ENCODE peak calls at places on chromosome X, in four cellular contexts. R is tibial nerve, V is sigmoid colon, D is heart left ventricle. P is an unnamed sample.

GRCh38 chrX:70476934-70477733 is 32.5 kb downstream of the DLG3 start:
- DNase-seq in R (no peak), D (no peak), V (peak), P (no peak)

GRCh38 chrX:16462912-16463311 is 187.0 kb upstream of the S100G start:
- DNase-seq in D (no peak), V (no peak), R (no peak), P (no peak)

GRCh38 chrX:132171881-132172280 is 44.1 kb upstream of the FRMD7 start:
- DNase-seq in R (no peak), D (no peak), V (no peak), P (no peak)

GRCh38 chrX:38538134-38538533 is 23.2 kb upstream of the TSPAN7 start:
- DNase-seq in V (no peak), R (no peak), D (no peak), P (no peak)

GRCh38 chrX:83160096-83160495 is 348.0 kb upstream of the POU3F4 start:
- DNase-seq in D (no peak), V (no peak), R (no peak), P (no peak)

GRCh38 chrX:3532571-3532970 is 180.9 kb downstream of the PRKX start:
- DNase-seq in V (no peak), R (no peak), D (no peak), P (no peak)

GRCh38 chrX:56279869-56280268 is 47.7 kb downstream of the KLF8 start:
- DNase-seq in R (no peak), D (no peak), V (no peak), P (no peak)

GRCh38 chrX:3548743-3549441 is 164.6 kb downstream of the PRKX start:
- DNase-seq in D (peak), V (no peak), R (no peak), P (no peak)

GRCh38 chrX:26100421-26100920 is 37.7 kb upstream of the MAGEB18 start:
- DNase-seq in R (no peak), V (no peak), D (no peak), P (no peak)

GRCh38 chrX:48474127-48474526 is 1.9 kb upstream of the FTSJ1 start:
- DNase-seq in D (no peak), R (no peak), V (no peak), P (no peak)

GRCh38 chrX:31223817-31224216 is 152.0 kb upstream of the FTHL17 start:
- DNase-seq in R (no peak), D (no peak), V (no peak), P (no peak)

GRCh38 chrX:134416106-134416505 is 43.9 kb upstream of the HPRT1 start:
- DNase-seq in V (no peak), D (no peak), R (no peak), P (no peak)

GRCh38 chrX:113353134-113353533 is 512.5 kb upstream of the AMOT start:
- DNase-seq in V (no peak), D (no peak), R (no peak), P (no peak)

GRCh38 chrX:49106930-49107329 is 16.6 kb downstream of the GPKOW start:
- DNase-seq in V (no peak), D (no peak), R (no peak), P (no peak)

GRCh38 chrX:133177202-133177601 is 41.0 kb downstream of the TFDP3 start:
- DNase-seq in R (no peak), V (no peak), D (no peak), P (no peak)

GRCh38 chrX:13153796-13154195 is 109.4 kb upstream of the FAM9C start:
- DNase-seq in R (no peak), V (no peak), D (no peak), P (no peak)

DNA sequence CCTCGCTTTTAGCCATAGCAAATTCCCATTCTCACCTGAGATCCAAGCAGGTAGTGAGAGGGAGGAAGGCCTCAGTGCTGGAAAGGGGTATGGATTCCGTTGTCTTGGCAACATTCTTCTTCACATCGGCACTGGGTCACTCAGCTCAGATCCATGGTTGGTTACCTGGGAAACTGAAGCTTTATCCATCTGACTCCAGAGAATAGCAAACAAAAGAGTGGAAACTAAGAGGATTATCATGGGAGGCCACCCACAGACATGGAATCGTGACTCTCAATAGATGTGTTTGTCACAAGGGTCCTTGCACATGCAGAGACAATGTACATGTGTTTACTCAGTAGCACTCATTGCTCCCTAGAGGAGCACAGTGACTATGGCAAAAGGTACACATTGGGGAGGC is 81.0 kb downstream of the MAGED4 start:
- DNase-seq in V (no peak), R (no peak), D (no peak), P (no peak)
- TF ChIP-seq POLR2A in V (no peak), R (no peak), D (no peak), P (no peak)

GRCh38 chrX:115958687-115959359 is 211.7 kb upstream of the AGTR2 start:
- DNase-seq in V (no peak), R (no peak), D (no peak), P (no peak)
- H3K4me3 ChIP-seq in V (no peak), R (no peak), D (no peak), P (no peak)

GRCh38 chrX:1283750-1284149 is 15.1 kb downstream of the CSF2RA start:
- DNase-seq in D (no peak), R (no peak), V (no peak), P (no peak)

GRCh38 chrX:1283093-1283492 is 14.5 kb downstream of the CSF2RA start:
- DNase-seq in D (no peak), V (no peak), R (no peak), P (no peak)

DNA sequence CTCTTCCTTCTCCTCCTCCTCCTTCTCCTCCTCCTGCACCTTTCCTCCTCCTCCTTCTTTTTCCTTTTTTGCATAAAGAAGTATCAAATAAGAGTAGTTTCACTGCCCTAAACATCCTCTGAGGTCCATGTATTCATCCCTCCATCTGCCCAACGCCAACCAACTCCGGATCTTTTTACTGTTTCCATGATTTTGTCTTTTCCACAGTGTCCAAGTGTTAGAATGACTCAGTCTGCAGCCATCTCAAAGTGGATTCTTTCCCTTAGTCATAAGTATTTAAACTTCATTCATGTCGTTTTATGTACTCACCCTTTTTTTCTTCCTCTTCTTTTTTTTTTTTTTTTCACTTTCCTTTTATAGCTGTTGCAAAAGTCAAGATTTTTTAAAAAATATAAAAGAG is 12.9 kb downstream of the CSF2RA start:
- DNase-seq in D (no peak), V (no peak), R (no peak), P (no peak)
- TF ChIP-seq POLR2A in D (no peak), V (no peak), R (no peak), P (no peak)

GRCh38 chrX:23803931-23804381 is 21.0 kb downstream of the SAT1 start:
- DNase-seq in D (no peak), R (no peak), V (peak), P (no peak)
- H3K4me3 ChIP-seq in D (no peak), R (no peak), V (no peak), P (no peak)

GRCh38 chrX:154399527-154400368 is 1.6 kb downstream of the RPL10 start:
- DNase-seq in D (no peak), V (no peak), R (no peak), P (no peak)

GRCh38 chrX:154397888-154398667 is at the start of gene RPL10:
- DNase-seq in R (peak), D (peak), V (peak), P (peak)

GRCh38 chrX:154401045-154401799 is 3.0 kb downstream of the RPL10 start:
- DNase-seq in V (no peak), D (no peak), R (no peak), P (no peak)

GRCh38 chrX:154396948-154397887 is 959 bp upstream of the RPL10 start:
- DNase-seq in V (peak), R (peak), D (peak), P (peak)

GRCh38 chrX:154398668-154399526 is 720 bp downstream of the RPL10 start:
- DNase-seq in V (peak), D (peak), R (peak), P (peak)
- TF ChIP-seq POLR2A in V (no peak), D (no peak), R (no peak), P (no peak)

GRCh38 chrX:9765072-9765736 is 443 bp downstream of the GPR143 start:
- DNase-seq in V (no peak), R (no peak), D (no peak), P (no peak)
- H3K4me3 ChIP-seq in V (no peak), R (no peak), D (no peak), P (no peak)